ENCODE peak calls at places on chromosomes 6 and 20, in eight cellular contexts. M is neuronal stem cell, E is A549, S is left lung, J is ovary, Q is fibroblast of lung, R is cardiac muscle cell, U is neural progenitor cell. H is an unnamed sample.

GRCh38 chr20:58870293-58871014 is 17.9 kb downstream of the GNAS start:
- DNase-seq in Q (no peak), R (peak), M (peak), J (peak), E (peak), U (peak), S (peak), H (peak)

GRCh38 chr20:56865055-56865454 is 235.9 kb downstream of the TFAP2C start:
- DNase-seq in M (no peak), R (no peak), U (no peak), S (no peak), J (no peak), Q (peak), E (no peak), H (peak)

GRCh38 chr20:63972312-63973159 is 2.8 kb upstream of the ZNF512B start:
- DNase-seq in R (no peak), U (no peak), M (no peak), Q (no peak), J (peak), S (peak), E (no peak), H (peak)

GRCh38 chr6:169906004-169906740 is 154.8 kb downstream of the ERMARD start:
- DNase-seq in U (peak), E (no peak), S (peak), Q (no peak), J (no peak), R (no peak), M (peak), H (peak)

GRCh38 chr6:100775667-100776066 is 105.5 kb downstream of the ASCC3 start:
- DNase-seq in Q (no peak), R (no peak), E (no peak), J (no peak), U (no peak), M (no peak), S (no peak), H (no peak)

GRCh38 chr20:34997774-34998173 is 42.1 kb downstream of the MYH7B start:
- DNase-seq in S (peak), R (no peak), Q (no peak), M (no peak), E (no peak), U (no peak), J (no peak), H (no peak)

GRCh38 chr6:63049216-63049615 is 162.1 kb upstream of the FKBP1C start:
- DNase-seq in M (no peak), J (no peak), R (no peak), U (no peak), S (no peak), E (no peak), Q (no peak), H (no peak)

GRCh38 chr20:25277051-25277801 is 29.3 kb downstream of the PYGB start:
- DNase-seq in R (no peak), Q (no peak), J (peak), U (no peak), M (no peak), S (peak), E (no peak), H (peak)

GRCh38 chr20:45154183-45154582 is 20.5 kb upstream of the PI3 start:
- DNase-seq in R (no peak), J (no peak), S (no peak), Q (no peak), U (no peak), E (peak), M (no peak), H (no peak)

GRCh38 chr6:28789553-28790083 is 134.2 kb downstream of the TRIM27 start:
- DNase-seq in J (peak), R (peak), E (peak), S (no peak), M (no peak), Q (peak), U (peak), H (no peak)

GRCh38 chr20:41078329-41078728 is 49.7 kb downstream of the TOP1 start:
- DNase-seq in M (no peak), U (peak), E (peak), Q (peak), R (peak), S (no peak), J (no peak), H (no peak)
- H3K27ac ChIP-seq in M (no peak), U (peak), E (no peak), Q (no peak), R (peak), S (peak), J (no peak), H (no peak)

GRCh38 chr6:298233-299049 is 6.2 kb downstream of the DUSP22 start:
- DNase-seq in S (no peak), M (no peak), R (no peak), Q (no peak), U (no peak), J (no peak), E (no peak), H (no peak)
- H3K27ac ChIP-seq in S (peak), M (no peak), R (no peak), Q (no peak), U (no peak), J (no peak), E (no peak), H (peak)

GRCh38 chr20:38873050-38873581 is 53.1 kb upstream of the FAM83D start:
- DNase-seq in Q (no peak), R (no peak), S (no peak), E (no peak), U (no peak), M (no peak), J (no peak), H (no peak)

GRCh38 chr20:38872491-38873049 is 53.6 kb upstream of the FAM83D start:
- DNase-seq in M (no peak), J (no peak), U (no peak), R (no peak), E (no peak), Q (no peak), S (no peak), H (no peak)

GRCh38 chr20:38871560-38871953 is 54.7 kb upstream of the FAM83D start:
- DNase-seq in E (no peak), J (no peak), S (no peak), Q (no peak), U (no peak), M (no peak), R (no peak), H (no peak)

GRCh38 chr20:38870733-38871559 is 55.3 kb upstream of the FAM83D start:
- DNase-seq in Q (peak), M (no peak), J (no peak), S (no peak), U (no peak), E (peak), R (no peak), H (no peak)

GRCh38 chr20:38872036-38872435 is 54.2 kb upstream of the FAM83D start:
- DNase-seq in R (no peak), J (no peak), S (no peak), M (no peak), E (peak), Q (no peak), U (no peak), H (no peak)
- H3K27ac ChIP-seq in R (no peak), J (no peak), S (peak), M (no peak), E (peak), Q (no peak), U (no peak), H (no peak)

GRCh38 chr20:41167481-41168253 is 30.3 kb downstream of the PLCG1 start:
- DNase-seq in S (no peak), E (no peak), R (no peak), M (no peak), J (no peak), Q (no peak), U (no peak), H (peak)
- H3K27ac ChIP-seq in S (no peak), E (no peak), R (no peak), M (no peak), J (no peak), Q (no peak), U (no peak), H (no peak)

GRCh38 chr6:35804996-35805736 is at the start of gene LHFPL5:
- DNase-seq in J (no peak), S (peak), M (peak), R (peak), U (peak), Q (peak), E (no peak), H (no peak)
- H3K27ac ChIP-seq in J (no peak), S (no peak), M (no peak), R (no peak), U (no peak), Q (no peak), E (no peak), H (no peak)

DNA sequence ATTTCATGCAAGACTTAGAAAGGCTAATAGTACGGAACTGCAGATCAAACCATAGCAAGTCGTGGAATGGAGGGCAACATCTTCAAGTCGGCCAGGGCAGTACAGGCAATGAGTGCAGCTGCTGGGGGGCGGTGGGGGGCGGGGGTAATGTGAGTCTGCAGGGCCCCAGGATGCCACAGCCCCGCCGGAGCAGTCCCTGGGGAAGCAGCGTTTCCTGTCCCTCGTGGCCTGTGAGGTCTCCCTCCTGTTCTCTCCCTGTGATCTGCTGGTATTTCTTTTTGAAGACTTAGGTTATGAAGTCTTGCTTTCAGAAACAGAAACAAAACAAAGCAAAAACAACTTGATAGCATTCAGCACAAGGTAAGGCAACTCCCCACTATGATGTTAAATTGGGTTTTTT is 351.9 kb downstream of the FOXA2 start:
- DNase-seq in Q (no peak), S (no peak), E (no peak), J (no peak), U (no peak), M (no peak), R (no peak), H (no peak)
- H3K27ac ChIP-seq in Q (no peak), S (no peak), E (no peak), J (no peak), U (no peak), M (no peak), R (no peak), H (no peak)

GRCh38 chr6:109236140-109237081 is 141.1 kb downstream of the CEP57L1 start:
- DNase-seq in R (peak), Q (no peak), U (peak), J (no peak), E (peak), M (peak), S (peak), H (no peak)
- H3K27ac ChIP-seq in R (no peak), Q (no peak), U (no peak), J (no peak), E (no peak), M (no peak), S (peak), H (no peak)

GRCh38 chr6:112026933-112027332 is 27.0 kb upstream of the CCN6 start:
- DNase-seq in Q (no peak), S (no peak), J (no peak), U (no peak), M (no peak), E (no peak), R (no peak), H (no peak)
- H3K27ac ChIP-seq in Q (no peak), S (no peak), J (no peak), U (no peak), M (no peak), E (no peak), R (no peak), H (no peak)